ENCODE peak calls at places on chromosomes 2 and 18, in six cellular contexts. U is HEK293T, B is foreskin fibroblast, R is T-helper 9 cell, O is esophagus squamous epithelium, F is tibial artery. X is an unnamed sample.

GRCh38 chr2:237258146-237258545 is 155.8 kb downstream of the COL6A3 start:
- DNase-seq in O (no peak), F (no peak), R (no peak), B (no peak), U (no peak), X (no peak)

GRCh38 chr2:215601990-215602721 is 166.3 kb upstream of the FN1 start:
- DNase-seq in B (peak), U (no peak), O (no peak), R (no peak), F (no peak), X (no peak)

GRCh38 chr2:41900299-41900698 is 147.5 kb upstream of the PKDCC start:
- DNase-seq in B (no peak), R (no peak), O (no peak), F (no peak), U (no peak), X (no peak)

GRCh38 chr2:148645135-148645924 is 779 bp downstream of the EPC2 start:
- DNase-seq in O (peak), U (peak), B (peak), R (peak), F (peak), X (peak)

GRCh38 chr2:185507703-185508102 is 230.9 kb upstream of the FSIP2 start:
- DNase-seq in O (no peak), B (no peak), R (no peak), F (no peak), U (no peak), X (no peak)

GRCh38 chr2:598043-598802 is 79.0 kb downstream of the TMEM18 start:
- DNase-seq in O (no peak), U (no peak), B (no peak), F (no peak), R (no peak), X (no peak)

GRCh38 chr2:231928481-231928880 is 2.3 kb upstream of the NPPC start:
- DNase-seq in U (peak), F (peak), O (no peak), B (no peak), R (no peak), X (no peak)

GRCh38 chr2:200860092-200860795 is 4.2 kb downstream of the CLK1 start:
- DNase-seq in O (no peak), U (no peak), B (no peak), F (no peak), R (no peak), X (no peak)

GRCh38 chr2:173884403-173884802 is 80.8 kb downstream of the SP3 start:
- DNase-seq in U (peak), O (no peak), B (peak), F (peak), R (no peak), X (no peak)

GRCh38 chr18:48560491-48560890 is 21.7 kb downstream of the CTIF start:
- DNase-seq in F (no peak), U (no peak), B (no peak), O (no peak), R (no peak), X (no peak)

GRCh38 chr2:168143813-168144212 is 103.6 kb downstream of the STK39 start:
- DNase-seq in O (no peak), F (no peak), B (no peak), R (no peak), U (no peak), X (no peak)

GRCh38 chr2:42327125-42327524 is 33.9 kb downstream of the COX7A2L start:
- DNase-seq in F (no peak), B (no peak), R (no peak), O (no peak), U (no peak), X (no peak)

GRCh38 chr2:85888020-85888744 is 608 bp downstream of the ST3GAL5 start:
- DNase-seq in U (peak), R (peak), F (no peak), B (no peak), O (no peak), X (peak)

GRCh38 chr2:224937887-224938286 is 104.4 kb downstream of the DOCK10 start:
- DNase-seq in F (no peak), R (no peak), O (no peak), B (no peak), U (no peak), X (no peak)

GRCh38 chr2:32863326-32863725 is 83.4 kb upstream of the LTBP1 start:
- DNase-seq in U (no peak), B (no peak), F (no peak), R (no peak), O (no peak), X (no peak)

GRCh38 chr2:72035518-72036172 is 112.0 kb downstream of the CYP26B1 start:
- DNase-seq in F (no peak), R (no peak), B (peak), U (peak), O (no peak), X (no peak)

GRCh38 chr2:36516136-36516870 is 81.7 kb downstream of the FEZ2 start:
- DNase-seq in U (no peak), F (no peak), B (no peak), O (no peak), R (no peak), X (no peak)

GRCh38 chr2:216426938-216427337 is 14.7 kb downstream of the SMARCAL1 start:
- DNase-seq in B (peak), U (no peak), R (no peak), O (no peak), F (no peak), X (no peak)